ENCODE peak calls at places on chromosomes 4 and X, in five cellular contexts. I, O, A, B and Z are unnamed samples.

GRCh38 chrX:40746536-40746935 is 11.2 kb upstream of the MED14 start:
- DNase-seq in I (no peak), O (no peak), A (peak), B (peak), Z (no peak)

GRCh38 chr4:140450352-140450751 is 22.9 kb upstream of the CLGN start:
- DNase-seq in I (no peak), O (no peak), A (no peak), B (no peak), Z (no peak)

GRCh38 chrX:37871626-37872302 is 24.4 kb upstream of the DYNLT3 start:
- DNase-seq in I (peak), O (no peak), A (no peak), B (no peak), Z (peak)

GRCh38 chr4:100087743-100088142 is 102.5 kb downstream of the DDIT4L start:
- DNase-seq in I (no peak), O (no peak), A (no peak), B (no peak), Z (no peak)

GRCh38 chrX:120365968-120366367 is 4.1 kb downstream of the ATP1B4 start:
- DNase-seq in I (no peak), O (no peak), A (no peak), B (no peak), Z (no peak)

GRCh38 chr4:52982246-52982950 is 120.3 kb downstream of the RASL11B start:
- DNase-seq in I (peak), O (no peak), A (peak), B (peak), Z (peak)

GRCh38 chr4:2260336-2261109 is 1.4 kb downstream of the MXD4 start:
- DNase-seq in I (no peak), O (no peak), A (no peak), B (no peak), Z (no peak)

GRCh38 chrX:10897768-10898167 is 213.4 kb upstream of the HCCS start:
- DNase-seq in I (peak), O (no peak), A (no peak), B (no peak), Z (no peak)

GRCh38 chr4:7198440-7199128 is 6.2 kb downstream of the SORCS2 start:
- DNase-seq in I (no peak), O (no peak), A (no peak), B (no peak), Z (no peak)

GRCh38 chr4:2241003-2241402 is 918 bp downstream of the HAUS3 start:
- DNase-seq in I (no peak), O (no peak), A (no peak), B (no peak), Z (peak)

GRCh38 chr4:105305019-105305836 is 158.6 kb downstream of the TET2 start:
- DNase-seq in I (no peak), O (no peak), A (no peak), B (no peak), Z (no peak)

GRCh38 chr4:2652415-2653155 is 103.6 kb downstream of the TNIP2 start:
- DNase-seq in I (no peak), O (no peak), A (no peak), B (no peak), Z (no peak)

GRCh38 chr4:8123389-8123788 is 35.2 kb downstream of the ABLIM2 start:
- DNase-seq in I (no peak), O (no peak), A (no peak), B (no peak), Z (no peak)

GRCh38 chrX:96433409-96434122 is 251.1 kb upstream of the DIAPH2 start:
- DNase-seq in I (no peak), O (no peak), A (no peak), B (no peak), Z (peak)

GRCh38 chr4:17597517-17597916 is 16.9 kb upstream of the MED28 start:
- DNase-seq in I (peak), O (no peak), A (no peak), B (peak), Z (peak)

GRCh38 chr4:186272699-186273370 is 6.8 kb downstream of the F11 start:
- DNase-seq in I (no peak), O (no peak), A (no peak), B (no peak), Z (no peak)

GRCh38 chrX:132443736-132444135 is 45.1 kb downstream of the MBNL3 start:
- DNase-seq in I (no peak), O (no peak), A (no peak), B (no peak), Z (no peak)

GRCh38 chrX:71870337-71871098 is 40.1 kb upstream of the NHSL2 start:
- DNase-seq in I (peak), O (no peak), A (no peak), B (no peak), Z (peak)

GRCh38 chrX:119235872-119236598 is at the start of gene PGRMC1:
- DNase-seq in I (peak), O (peak), A (peak), B (peak), Z (peak)

GRCh38 chr4:67875011-67875410 is 8.8 kb downstream of the TMPRSS11D start:
- DNase-seq in I (no peak), O (no peak), A (no peak), B (no peak), Z (no peak)

GRCh38 chr4:2261110-2261852 is 628 bp downstream of the MXD4 start:
- DNase-seq in I (peak), O (peak), A (peak), B (peak), Z (peak)

GRCh38 chr4:80202190-80202711 is 4.9 kb downstream of the PRDM8 start:
- DNase-seq in I (peak), O (peak), A (no peak), B (peak), Z (peak)

GRCh38 chr4:153228512-153229145 is 24.4 kb downstream of the TRIM2 start:
- DNase-seq in I (no peak), O (no peak), A (peak), B (no peak), Z (no peak)

GRCh38 chr4:129350800-129351199 is 254.8 kb downstream of the C4orf33 start:
- DNase-seq in I (no peak), O (no peak), A (no peak), B (no peak), Z (peak)

GRCh38 chrX:21798677-21799219 is 40.7 kb upstream of the MBTPS2 start:
- DNase-seq in I (no peak), O (no peak), A (no peak), B (peak), Z (no peak)

GRCh38 chrX:69027181-69028005 is 137.9 kb downstream of the PJA1 start:
- DNase-seq in I (no peak), O (no peak), A (no peak), B (no peak), Z (peak)

GRCh38 chr4:55553442-55553841 is 6.7 kb upstream of the CLOCK start:
- DNase-seq in I (peak), O (peak), A (peak), B (no peak), Z (no peak)

GRCh38 chrX:135213200-135213844 is 38.5 kb upstream of the ETDA start:
- DNase-seq in I (no peak), O (peak), A (no peak), B (no peak), Z (no peak)

GRCh38 chr4:125389713-125390112 is 75.0 kb downstream of the FAT4 start:
- DNase-seq in I (no peak), O (no peak), A (no peak), B (no peak), Z (no peak)

GRCh38 chr4:107349266-107349665 is 313.2 kb upstream of the DKK2 start:
- DNase-seq in I (peak), O (no peak), A (no peak), B (no peak), Z (no peak)